ENCODE peak calls at places on chromosomes 11 and 22, in six cellular contexts. C is A549, K is HepG2, P is IMR-90, L is K562, N is GM12878. B is an unnamed sample.

GRCh38 chr11:61752117-61752924 is at the start of gene MYRF:
- DNase-seq in C (peak), K (no peak), P (peak), L (peak), N (no peak), B (peak)

GRCh38 chr22:27370987-27371386 is 430.6 kb downstream of the MN1 start:
- DNase-seq in C (no peak), K (no peak), P (no peak), L (no peak), N (no peak), B (no peak)

GRCh38 chr11:72239849-72240460 is 4.0 kb downstream of the PHOX2A start:
- DNase-seq in C (no peak), K (no peak), P (no peak), L (no peak), N (no peak), B (no peak)

GRCh38 chr22:38262051-38262795 is 10.6 kb downstream of the TMEM184B start:
- DNase-seq in C (no peak), K (peak), P (no peak), L (peak), N (no peak), B (peak)

GRCh38 chr11:110505514-110506284 is 76.0 kb downstream of the FDX1 start:
- DNase-seq in C (no peak), K (no peak), P (no peak), L (no peak), N (no peak), B (no peak)

GRCh38 chr11:62883677-62884076 is 3.0 kb downstream of the SLC3A2 start:
- DNase-seq in C (no peak), K (no peak), P (no peak), L (no peak), N (no peak), B (no peak)

GRCh38 chr11:82960779-82961143 is 59.2 kb downstream of the DDIAS start:
- DNase-seq in C (no peak), K (no peak), P (no peak), L (no peak), N (no peak), B (no peak)

GRCh38 chr11:1180171-1180570 is 22.4 kb downstream of the MUC5AC start:
- DNase-seq in C (no peak), K (no peak), P (no peak), L (no peak), N (no peak), B (no peak)

GRCh38 chr11:68347841-68348240 is 35.5 kb downstream of the LRP5 start:
- DNase-seq in C (no peak), K (no peak), P (no peak), L (no peak), N (no peak), B (no peak)

GRCh38 chr11:72330131-72330727 is 86.3 kb upstream of the PHOX2A start:
- DNase-seq in C (no peak), K (no peak), P (no peak), L (no peak), N (no peak), B (no peak)

GRCh38 chr11:134667175-134667500 is 255.1 kb upstream of the B3GAT1 start:
- DNase-seq in C (no peak), K (no peak), P (no peak), L (no peak), N (no peak), B (no peak)

GRCh38 chr11:118206612-118207031 is 18.2 kb downstream of the JAML start:
- DNase-seq in C (no peak), K (no peak), P (no peak), L (no peak), N (no peak), B (no peak)

GRCh38 chr11:118401880-118402590 is 629 bp downstream of the ATP5MG start:
- DNase-seq in C (peak), K (peak), P (peak), L (no peak), N (no peak), B (no peak)

GRCh38 chr11:7436146-7436545 is 49.2 kb upstream of the OLFML1 start:
- DNase-seq in C (no peak), K (no peak), P (no peak), L (no peak), N (no peak), B (no peak)

GRCh38 chr22:25113316-25113721 is 86.3 kb upstream of the CRYBB3 start:
- DNase-seq in C (no peak), K (no peak), P (no peak), L (no peak), N (no peak), B (no peak)

GRCh38 chr11:69060005-69060404 is 11.3 kb downstream of the TPCN2 start:
- DNase-seq in C (no peak), K (no peak), P (no peak), L (no peak), N (no peak), B (no peak)

GRCh38 chr11:132427611-132428010 is 1057.2 kb downstream of the NTM start:
- DNase-seq in C (no peak), K (no peak), P (no peak), L (no peak), N (no peak), B (no peak)

GRCh38 chr11:64856382-64857227 is 12.2 kb upstream of the CDC42BPG start:
- DNase-seq in C (peak), K (peak), P (peak), L (no peak), N (no peak), B (no peak)

GRCh38 chr22:46018859-46019258 is 41.9 kb upstream of the WNT7B start:
- DNase-seq in C (no peak), K (no peak), P (no peak), L (no peak), N (no peak), B (no peak)

GRCh38 chr22:46175631-46176030 is 25.3 kb downstream of the PPARA start:
- DNase-seq in C (no peak), K (no peak), P (peak), L (no peak), N (no peak), B (no peak)

GRCh38 chr22:22866381-22867111 is 21.1 kb upstream of the IGLL5 start:
- DNase-seq in C (no peak), K (no peak), P (no peak), L (peak), N (no peak), B (no peak)

GRCh38 chr11:128727811-128728431 is 34.0 kb downstream of the FLI1 start:
- DNase-seq in C (no peak), K (no peak), P (no peak), L (no peak), N (no peak), B (no peak)

GRCh38 chr11:86669424-86669823 is 3.0 kb downstream of the ME3 start:
- DNase-seq in C (no peak), K (no peak), P (no peak), L (no peak), N (no peak), B (no peak)

GRCh38 chr11:86668929-86669328 is 3.5 kb downstream of the ME3 start:
- DNase-seq in C (no peak), K (no peak), P (no peak), L (no peak), N (no peak), B (no peak)

GRCh38 chr11:86666193-86666592 is 6.2 kb downstream of the ME3 start:
- DNase-seq in C (no peak), K (no peak), P (no peak), L (no peak), N (no peak), B (no peak)

GRCh38 chr11:86663741-86664140 is 8.7 kb downstream of the ME3 start:
- DNase-seq in C (no peak), K (no peak), P (no peak), L (no peak), N (no peak), B (no peak)

DNA sequence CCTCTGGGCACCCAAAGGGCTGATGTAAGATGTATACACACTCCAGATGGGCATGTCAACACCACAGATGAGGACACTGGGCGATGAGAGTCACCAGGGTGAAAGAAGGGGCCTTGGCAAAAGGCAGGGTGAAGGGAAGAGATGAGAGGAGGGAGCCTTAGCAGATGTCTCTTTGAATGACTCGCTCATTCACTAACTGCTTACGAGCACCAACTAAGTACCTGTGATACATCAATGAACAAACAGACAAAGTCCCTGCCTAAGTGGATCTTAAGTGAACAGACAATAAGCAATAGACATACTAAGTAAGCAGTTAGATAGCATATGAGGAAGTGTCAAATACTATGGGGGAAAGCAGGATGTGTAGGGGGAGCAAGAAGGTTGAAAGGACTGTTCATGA is 7.5 kb downstream of the ME3 start:
- DNase-seq in C (no peak), K (no peak), P (no peak), L (no peak), N (no peak), B (no peak)
- TF ChIP-seq BHLHE40 in C (no peak), K (no peak), P (no peak), L (no peak), N (no peak), B (no peak)

DNA sequence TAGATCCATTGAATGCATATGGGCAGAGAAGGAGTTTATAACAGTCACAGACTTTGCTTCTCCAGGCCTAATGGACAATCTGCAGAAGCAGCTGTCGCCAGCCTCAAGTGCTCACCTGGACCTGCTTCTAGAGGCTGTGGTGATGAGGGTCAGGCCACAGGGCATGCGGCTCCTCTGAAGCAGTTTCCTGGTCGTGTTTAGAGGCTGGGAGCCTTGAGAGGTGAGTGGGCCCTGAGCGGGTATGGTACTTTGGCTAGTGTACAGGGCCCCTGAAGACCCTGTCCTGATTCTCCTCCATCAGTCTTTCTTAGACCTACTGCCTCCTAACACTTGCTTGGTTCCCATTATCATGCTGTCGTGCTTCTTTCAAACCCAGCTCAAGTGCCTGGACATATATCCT is 41.2 kb downstream of the NXPE2 start:
- DNase-seq in C (no peak), K (no peak), P (no peak), L (no peak), N (no peak), B (no peak)
- TF ChIP-seq BHLHE40 in C (no peak), K (no peak), P (no peak), L (no peak), N (no peak), B (no peak)

DNA sequence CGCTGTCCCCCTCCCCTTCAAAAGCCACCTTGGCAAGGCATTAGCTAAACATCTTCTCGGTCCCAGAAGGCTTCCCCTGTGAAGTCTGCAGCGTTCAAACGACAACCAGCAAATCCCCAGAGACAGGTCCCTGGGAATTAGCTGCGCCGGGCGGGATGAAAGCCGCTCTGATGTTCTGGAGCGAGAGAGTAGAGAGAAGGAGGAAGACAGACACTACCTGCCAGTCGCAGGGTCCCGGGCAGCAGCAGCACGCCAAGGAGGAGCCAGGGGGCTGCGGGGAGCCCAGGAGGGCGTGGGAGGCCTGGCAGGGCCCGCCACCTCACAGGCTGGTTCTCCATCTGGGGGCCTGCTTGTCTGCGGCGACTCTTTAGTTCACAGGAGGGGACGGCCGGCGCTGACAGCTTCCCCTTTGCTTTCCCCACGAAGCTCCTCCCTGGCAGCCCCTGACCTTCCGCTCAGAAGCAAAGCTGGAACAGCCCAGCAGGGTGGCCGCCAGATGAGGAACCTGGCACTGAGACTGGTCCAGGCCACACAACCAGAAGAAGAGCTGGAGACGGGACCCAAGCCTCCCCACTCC is at the start of gene NFAM1:
- DNase-seq in C (no peak), K (no peak), P (no peak), L (no peak), N (no peak), B (no peak)
- TF ChIP-seq BHLHE40 in C (no peak), K (no peak), P (no peak), L (no peak), N (no peak), B (no peak)

DNA sequence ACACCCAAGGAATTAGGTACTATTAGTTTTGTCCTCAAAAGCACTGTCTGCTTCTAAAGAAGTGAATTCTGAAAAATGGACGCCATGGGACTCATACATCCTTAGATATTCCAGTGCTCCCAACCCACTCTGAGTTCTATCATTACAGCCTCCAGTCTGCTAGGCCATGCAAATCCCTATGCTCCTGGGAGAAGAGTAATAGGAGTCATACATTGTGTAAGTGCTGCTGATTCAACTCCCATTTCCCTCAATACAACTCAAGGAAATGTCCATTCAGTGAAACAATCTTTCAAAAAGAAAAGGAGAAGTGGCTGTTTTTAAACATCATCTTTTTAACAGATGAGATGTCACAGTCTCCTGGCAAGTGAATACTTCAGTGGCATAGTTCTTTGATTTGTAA is 590.2 kb upstream of the LRRC4C start:
- DNase-seq in C (no peak), K (no peak), P (no peak), L (no peak), N (no peak), B (no peak)
- TF ChIP-seq BHLHE40 in C (no peak), K (no peak), P (no peak), L (no peak), N (no peak), B (no peak)

GRCh38 chr11:73493838-73494598 is 103.9 kb downstream of the FAM168A start:
- DNase-seq in C (no peak), K (peak), P (peak), L (no peak), N (no peak), B (no peak)
- TF ChIP-seq BHLHE40 in C (no peak), K (no peak), P (no peak), L (no peak), N (no peak), B (no peak)

GRCh38 chr22:49976439-49977175 is 16.0 kb downstream of the PIM3 start:
- DNase-seq in C (no peak), K (no peak), P (no peak), L (no peak), N (peak), B (no peak)

GRCh38 chr22:49975543-49976389 is 15.2 kb downstream of the PIM3 start:
- DNase-seq in C (no peak), K (no peak), P (no peak), L (peak), N (no peak), B (no peak)

GRCh38 chr22:49983148-49984042 is 22.8 kb downstream of the PIM3 start:
- DNase-seq in C (no peak), K (no peak), P (no peak), L (no peak), N (no peak), B (no peak)

GRCh38 chr22:49977578-49977977 is 17.0 kb downstream of the PIM3 start:
- DNase-seq in C (no peak), K (no peak), P (no peak), L (no peak), N (no peak), B (no peak)

GRCh38 chr22:49979587-49980264 is 19.2 kb downstream of the PIM3 start:
- DNase-seq in C (peak), K (peak), P (no peak), L (peak), N (no peak), B (peak)
- TF ChIP-seq BHLHE40 in C (no peak), K (no peak), P (no peak), L (no peak), N (no peak), B (no peak)

GRCh38 chr11:77299528-77299993 is 1.9 kb downstream of the GDPD4 start:
- DNase-seq in C (peak), K (peak), P (peak), L (peak), N (no peak), B (no peak)
- TF ChIP-seq BHLHE40 in C (no peak), K (no peak), P (no peak), L (no peak), N (no peak), B (no peak)

GRCh38 chr22:31193092-31193491 is 19.0 kb upstream of the LIMK2 start:
- DNase-seq in C (no peak), K (no peak), P (no peak), L (no peak), N (no peak), B (no peak)

GRCh38 chr22:31187627-31188026 is 24.5 kb upstream of the LIMK2 start:
- DNase-seq in C (no peak), K (no peak), P (no peak), L (no peak), N (no peak), B (no peak)

GRCh38 chr22:31192513-31192912 is 19.6 kb upstream of the LIMK2 start:
- DNase-seq in C (no peak), K (no peak), P (peak), L (no peak), N (no peak), B (no peak)
- TF ChIP-seq BHLHE40 in C (no peak), K (no peak), P (no peak), L (no peak), N (no peak), B (no peak)

GRCh38 chr11:12243511-12243910 is 133.1 kb downstream of the MICAL2 start:
- DNase-seq in C (no peak), K (no peak), P (no peak), L (no peak), N (no peak), B (no peak)
- TF ChIP-seq BHLHE40 in C (no peak), K (no peak), P (no peak), L (no peak), N (no peak), B (no peak)

GRCh38 chr11:35418847-35419712 is at the start of gene SLC1A2:
- DNase-seq in C (peak), K (no peak), P (peak), L (no peak), N (no peak), B (peak)

GRCh38 chr11:35419713-35420333 is 465 bp upstream of the SLC1A2 start:
- DNase-seq in C (no peak), K (no peak), P (no peak), L (no peak), N (no peak), B (peak)

GRCh38 chr11:35424157-35424945 is 5.0 kb upstream of the SLC1A2 start:
- DNase-seq in C (no peak), K (no peak), P (peak), L (no peak), N (no peak), B (no peak)

GRCh38 chr11:35418282-35418846 is 994 bp downstream of the SLC1A2 start:
- DNase-seq in C (no peak), K (no peak), P (no peak), L (no peak), N (no peak), B (no peak)

DNA sequence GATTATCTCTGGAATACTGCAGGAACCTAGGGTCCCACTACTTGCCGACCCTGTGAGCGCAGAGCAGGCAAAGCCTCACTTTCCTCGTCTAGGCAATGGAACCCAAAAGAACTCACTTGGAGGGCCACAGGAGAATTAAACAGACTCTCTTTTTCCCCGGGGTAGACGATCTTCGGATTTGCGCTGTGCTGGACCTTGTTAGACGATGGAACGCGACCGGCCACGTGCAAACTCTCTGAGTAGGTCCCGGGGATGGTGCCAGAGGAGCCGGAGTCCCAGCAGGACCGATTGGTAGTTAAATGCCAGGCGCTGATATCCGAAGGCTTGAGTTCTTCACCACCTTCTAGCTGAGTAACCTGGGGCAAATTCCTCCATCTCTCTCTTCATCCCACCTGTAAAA is 1.0 kb upstream of the SLC1A2 start:
- DNase-seq in C (no peak), K (no peak), P (no peak), L (no peak), N (no peak), B (no peak)
- TF ChIP-seq BHLHE40 in C (no peak), K (no peak), P (no peak), L (no peak), N (no peak), B (no peak)

B was measured in HEK293T.